ENCODE peak calls at places on chromosomes 3 and 15, in five cellular contexts. H is cardiac muscle cell, U is GM10248, Z is heart left ventricle, Q is neural crest cell. P is an unnamed sample.

GRCh38 chr3:94704467-94704866 is 641.6 kb downstream of the NSUN3 start:
- DNase-seq in Q (no peak), U (no peak), Z (no peak), H (no peak), P (no peak)

GRCh38 chr3:146374146-146374545 is 95.2 kb downstream of the PLSCR2 start:
- DNase-seq in H (peak), U (no peak), Z (no peak), Q (no peak), P (no peak)

GRCh38 chr3:98982336-98982735 is 80.8 kb upstream of the DCBLD2 start:
- DNase-seq in Q (no peak), H (no peak), U (no peak), Z (no peak), P (no peak)

GRCh38 chr3:156530969-156531368 is 23.9 kb downstream of the SSR3 start:
- DNase-seq in H (no peak), Z (no peak), U (no peak), Q (no peak), P (no peak)

GRCh38 chr15:101474233-101474632 is 15.3 kb downstream of the PCSK6 start:
- DNase-seq in Q (no peak), H (no peak), Z (no peak), U (no peak), P (no peak)

GRCh38 chr15:86735244-86736040 is 655.8 kb downstream of the AGBL1 start:
- DNase-seq in Q (no peak), Z (no peak), H (no peak), U (no peak), P (no peak)

GRCh38 chr15:76664895-76665294 is 240.2 kb downstream of the SCAPER start:
- DNase-seq in Z (no peak), Q (no peak), U (no peak), H (no peak), P (no peak)

GRCh38 chr3:5020262-5020722 is 41.1 kb downstream of the BHLHE40 start:
- DNase-seq in Z (no peak), H (no peak), U (no peak), Q (no peak), P (no peak)

GRCh38 chr3:141111364-141112150 is 60.4 kb downstream of the SPSB4 start:
- DNase-seq in H (no peak), Q (no peak), Z (no peak), U (no peak), P (no peak)

GRCh38 chr15:94075349-94075748 is 156.0 kb upstream of the MCTP2 start:
- DNase-seq in Z (peak), U (no peak), H (peak), Q (no peak), P (no peak)

GRCh38 chr3:29072626-29073025 is 208.2 kb upstream of the RBMS3 start:
- DNase-seq in U (no peak), Q (no peak), Z (no peak), H (no peak), P (no peak)

GRCh38 chr3:8380904-8381704 is 120.5 kb upstream of the LMCD1 start:
- DNase-seq in Z (no peak), H (no peak), U (no peak), Q (no peak), P (no peak)

GRCh38 chr15:101498731-101499480 is 9.4 kb upstream of the PCSK6 start:
- DNase-seq in H (no peak), Q (no peak), Z (no peak), U (peak), P (no peak)

GRCh38 chr15:60520825-60521368 is 42.0 kb upstream of the ICE2 start:
- DNase-seq in Z (peak), Q (peak), U (peak), H (peak), P (no peak)

GRCh38 chr3:11247362-11247761 is 24.8 kb upstream of the ATG7 start:
- DNase-seq in H (no peak), Q (no peak), Z (no peak), U (no peak), P (no peak)

GRCh38 chr3:14793126-14793857 is 25.5 kb upstream of the FGD5 start:
- DNase-seq in U (no peak), Q (no peak), H (no peak), Z (peak), P (no peak)

GRCh38 chr3:11794927-11795326 is 51.8 kb downstream of the TAMM41 start:
- DNase-seq in Z (no peak), U (no peak), H (no peak), Q (no peak), P (no peak)

GRCh38 chr3:128051459-128051836 is 789 bp upstream of the SEC61A1 start:
- DNase-seq in Q (no peak), U (no peak), Z (no peak), H (peak), P (no peak)

GRCh38 chr15:40276927-40277326 is 5.9 kb downstream of the ANKRD63 start:
- DNase-seq in Z (no peak), Q (no peak), H (no peak), U (no peak), P (no peak)

GRCh38 chr3:77602722-77603121 is 562.8 kb downstream of the ROBO2 start:
- DNase-seq in U (no peak), Z (no peak), H (no peak), Q (no peak), P (no peak)

GRCh38 chr3:55701997-55702396 is 214.9 kb upstream of the WNT5A start:
- DNase-seq in Q (no peak), U (no peak), Z (no peak), H (no peak), P (no peak)

GRCh38 chr15:42724276-42724675 is 12.7 kb downstream of the CDAN1 start:
- DNase-seq in U (peak), Z (no peak), H (no peak), Q (no peak), P (no peak)

GRCh38 chr15:41258706-41259471 is 27.8 kb downstream of the CHP1 start:
- DNase-seq in Z (no peak), Q (no peak), U (peak), H (peak), P (no peak)

GRCh38 chr3:42991369-42992315 is 12.5 kb downstream of the GASK1A start:
- DNase-seq in U (no peak), H (peak), Z (no peak), Q (peak), P (no peak)

GRCh38 chr15:101100593-101101442 is 151.0 kb downstream of the CHSY1 start:
- DNase-seq in H (no peak), Q (no peak), Z (no peak), U (no peak), P (no peak)

GRCh38 chr3:148227534-148227933 is 470.2 kb upstream of the AGTR1 start:
- DNase-seq in H (peak), Q (no peak), Z (no peak), U (no peak), P (no peak)

GRCh38 chr3:17949116-17949515 is 206.7 kb upstream of the TBC1D5 start:
- DNase-seq in H (no peak), U (no peak), Q (no peak), Z (no peak), P (no peak)

GRCh38 chr15:72155021-72155621 is 36.9 kb downstream of the SENP8 start:
- DNase-seq in Z (peak), Q (no peak), U (no peak), H (peak), P (no peak)

GRCh38 chr3:155581579-155581978 is 163.3 kb downstream of the PLCH1 start:
- DNase-seq in Z (no peak), H (no peak), Q (no peak), U (no peak), P (no peak)

GRCh38 chr3:19070325-19070724 is 78.0 kb upstream of the KCNH8 start:
- DNase-seq in Z (no peak), H (peak), U (no peak), Q (no peak), P (no peak)

GRCh38 chr3:28951773-28952556 is 328.9 kb upstream of the RBMS3 start:
- DNase-seq in Q (no peak), Z (no peak), H (no peak), U (no peak), P (no peak)

GRCh38 chr3:153756816-153757215 is 364.4 kb upstream of the ARHGEF26 start:
- DNase-seq in H (peak), Z (no peak), U (no peak), Q (no peak), P (no peak)

GRCh38 chr3:35486295-35486694 is 153.0 kb upstream of the ARPP21 start:
- DNase-seq in U (no peak), Z (no peak), Q (no peak), H (no peak), P (no peak)

GRCh38 chr3:123611077-123611476 is 26.2 kb upstream of the HACD2 start:
- DNase-seq in Z (no peak), H (no peak), Q (no peak), U (no peak), P (no peak)

GRCh38 chr15:83248151-83248851 is 36.2 kb downstream of the BNC1 start:
- DNase-seq in Z (peak), H (peak), U (peak), Q (peak), P (peak)

GRCh38 chr3:181727122-181728036 is 15.7 kb downstream of the SOX2 start:
- DNase-seq in Z (no peak), Q (no peak), U (no peak), H (no peak), P (peak)

GRCh38 chr3:181728470-181728869 is 16.7 kb downstream of the SOX2 start:
- DNase-seq in Q (no peak), U (no peak), H (no peak), Z (no peak), P (no peak)

GRCh38 chr3:181725830-181726229 is 14.1 kb downstream of the SOX2 start:
- DNase-seq in U (no peak), Z (no peak), Q (peak), H (no peak), P (no peak)

GRCh38 chr3:181725033-181725775 is 13.5 kb downstream of the SOX2 start:
- DNase-seq in U (no peak), Q (no peak), H (no peak), Z (no peak), P (peak)

DNA sequence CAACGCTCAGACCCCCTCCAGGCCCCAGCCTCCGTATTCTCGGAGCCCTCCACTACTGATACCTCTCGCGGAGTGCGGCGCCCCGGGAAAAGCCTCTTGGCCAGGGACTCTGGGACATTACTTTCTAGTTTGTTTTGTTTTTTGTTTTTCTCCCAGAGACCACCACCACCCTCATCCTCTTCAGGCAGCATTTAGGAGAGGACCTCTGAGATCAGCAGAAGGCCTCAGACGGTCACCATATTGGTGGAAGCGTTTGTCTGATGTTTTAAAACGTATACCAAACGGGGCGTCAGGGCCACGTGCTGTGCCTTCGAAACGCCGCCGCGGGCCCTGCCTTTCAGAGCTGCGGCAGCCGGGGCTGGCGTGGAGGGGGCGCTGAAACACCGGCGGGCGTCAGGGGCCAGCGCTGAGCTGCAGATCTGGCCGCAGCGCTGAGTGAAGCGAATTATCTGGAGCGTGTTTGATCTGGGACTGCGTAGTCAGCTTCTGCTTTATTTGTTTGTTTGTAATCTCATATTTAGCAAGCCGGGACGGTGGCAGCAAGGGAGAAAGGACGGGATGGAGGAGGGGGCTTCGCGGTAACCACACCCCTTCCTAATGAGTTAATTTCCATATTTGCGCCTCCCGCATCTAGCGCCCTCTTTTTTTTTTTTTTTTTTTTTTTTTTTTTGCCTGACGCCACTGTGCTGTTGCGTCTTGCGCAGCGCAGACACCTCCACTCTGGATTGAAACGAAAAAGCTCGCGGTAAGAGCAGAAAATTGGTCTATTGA is 14.8 kb downstream of the SOX2 start:
- DNase-seq in H (no peak), Z (no peak), U (no peak), Q (peak), P (peak)
- TF ChIP-seq CTCF in H (no peak), Z (no peak), U (peak), Q (peak), P (peak)

DNA sequence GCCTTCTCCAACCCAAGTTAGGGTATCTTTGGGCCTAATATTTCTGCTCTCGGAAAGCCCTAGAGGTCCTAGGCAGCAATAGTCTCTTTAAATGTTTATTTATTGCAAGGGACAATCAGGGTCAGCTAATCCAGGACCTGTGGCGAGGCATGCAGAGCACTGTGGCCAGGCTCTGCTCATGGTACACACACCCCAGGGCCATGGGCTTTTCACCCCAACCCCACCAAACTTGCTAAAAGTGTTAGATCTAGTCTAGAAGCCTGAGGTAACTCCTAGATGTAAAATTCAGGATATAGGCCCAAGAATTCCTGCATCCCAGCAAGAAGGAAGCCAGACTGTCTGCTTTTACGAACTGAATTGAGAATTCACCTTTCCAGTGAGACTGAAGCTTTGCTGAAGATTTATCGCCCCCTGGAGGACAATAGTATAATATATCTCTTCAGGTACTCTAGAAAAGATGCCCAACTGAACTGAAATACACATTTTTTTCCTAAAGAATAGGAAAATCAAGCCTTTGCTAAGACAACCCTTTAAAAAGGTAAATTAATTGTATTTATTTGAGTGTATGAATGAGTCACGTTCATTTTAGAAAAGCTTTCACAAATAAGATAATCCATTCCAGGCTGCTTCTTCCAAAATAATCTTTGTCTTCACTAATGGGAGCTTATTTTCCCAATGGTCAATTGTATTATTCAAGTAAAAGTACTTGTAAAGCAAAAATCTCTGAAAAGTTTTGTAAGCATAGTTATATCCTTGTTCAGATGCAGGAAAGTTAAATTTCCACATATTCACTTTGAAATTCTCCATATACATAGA is 89.8 kb downstream of the LRRC3B start:
- DNase-seq in Q (peak), U (peak), Z (no peak), H (peak), P (no peak)
- TF ChIP-seq CTCF in Q (peak), U (peak), Z (peak), H (peak), P (peak)

DNA sequence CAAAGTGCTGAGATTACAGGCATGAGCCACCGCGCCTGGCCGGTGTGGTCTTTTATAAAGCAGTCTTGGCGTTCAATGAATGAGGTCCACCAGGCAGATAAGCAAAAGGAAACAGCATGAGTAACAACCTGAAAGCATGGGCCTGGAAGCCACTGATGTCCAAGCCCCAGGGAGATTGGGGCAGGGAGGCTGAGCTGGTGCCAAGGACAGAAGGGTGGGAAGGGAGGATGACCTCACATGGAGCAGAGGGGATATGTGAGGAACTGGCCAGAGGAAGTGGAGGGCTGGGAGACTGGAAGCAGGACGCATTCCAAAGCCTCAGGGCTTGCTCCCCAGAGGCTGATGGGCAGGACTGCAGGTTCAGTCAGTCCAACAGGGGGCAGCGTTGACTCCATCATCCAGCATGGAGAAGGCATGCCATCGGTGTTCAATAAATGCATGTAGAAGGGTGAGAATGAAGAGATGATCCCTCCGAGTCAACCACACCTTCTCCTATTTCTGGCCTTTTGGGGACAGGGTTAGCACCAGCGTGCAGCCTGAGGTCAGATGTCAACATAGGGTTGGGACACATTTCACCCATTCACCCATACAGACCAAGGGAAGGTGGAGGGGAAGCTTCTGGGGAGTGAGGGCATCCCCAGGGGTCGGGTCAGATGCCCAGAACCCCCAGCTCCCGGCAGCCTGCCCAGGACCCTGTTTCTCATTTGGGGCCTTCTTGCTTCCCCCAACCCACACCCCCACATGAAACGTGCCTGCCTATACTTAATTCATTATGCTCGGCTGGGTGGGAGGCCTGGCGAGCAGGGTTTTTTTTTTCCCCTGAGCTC is 14.8 kb downstream of the MYL3 start:
- DNase-seq in Z (peak), H (peak), Q (peak), U (no peak), P (no peak)
- TF ChIP-seq CTCF in Z (peak), H (peak), Q (peak), U (peak), P (peak)

DNA sequence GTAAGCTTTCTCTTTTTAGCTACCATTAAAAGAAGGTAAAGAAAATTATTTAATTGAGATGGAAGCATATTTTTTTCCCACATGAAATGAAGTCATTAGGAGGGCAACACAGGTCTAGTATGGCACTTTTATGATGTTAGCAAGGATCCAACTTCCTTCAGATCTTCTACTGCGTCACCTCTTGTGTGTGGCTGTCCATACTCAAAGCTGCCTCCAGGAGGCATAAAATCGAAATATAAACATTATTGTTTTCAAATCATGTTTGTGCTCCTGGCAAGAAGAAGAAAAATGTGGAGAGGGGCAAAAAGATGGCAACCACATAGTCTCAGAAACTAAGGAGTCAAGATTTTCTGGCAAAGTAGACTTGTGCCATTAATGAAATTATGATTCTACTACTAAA is 791.7 kb upstream of the EPHA6 start:
- DNase-seq in H (no peak), U (no peak), Z (no peak), Q (no peak), P (no peak)
- TF ChIP-seq CTCF in H (no peak), U (no peak), Z (no peak), Q (peak), P (no peak)

DNA sequence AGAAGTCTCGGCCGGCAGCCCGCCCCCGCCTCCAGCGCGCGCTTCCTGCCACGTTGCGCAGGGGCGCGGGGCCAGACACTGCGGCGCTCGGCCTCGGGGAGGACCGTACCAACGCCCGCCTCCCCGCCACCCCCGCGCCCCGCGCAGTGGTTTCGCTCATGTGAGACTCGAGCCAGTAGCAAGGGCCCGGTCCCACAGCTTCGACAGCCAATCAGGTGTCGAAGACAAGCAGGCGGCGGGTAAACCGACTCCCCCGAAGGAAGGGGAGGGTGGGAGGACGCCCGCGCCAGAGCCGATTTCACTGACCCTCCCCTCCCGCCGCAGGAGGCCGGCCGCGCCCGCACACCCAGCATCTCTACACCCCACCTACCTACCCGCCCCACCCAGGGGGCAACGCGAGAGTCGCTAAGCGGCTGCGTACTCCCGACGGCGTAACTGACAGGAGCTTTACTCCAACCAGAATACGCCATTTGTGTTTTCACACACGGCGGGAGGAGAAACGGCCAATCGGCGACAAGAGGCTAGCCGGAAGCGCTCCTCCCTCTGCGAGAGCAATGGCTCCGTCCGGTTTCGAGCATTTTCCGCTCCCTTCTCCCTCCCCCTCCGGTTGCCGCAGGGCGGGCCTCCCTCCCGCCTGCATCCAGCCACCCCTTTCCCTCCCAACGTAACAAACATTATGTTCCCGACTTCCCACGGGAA is 634 bp upstream of the SETD5 start:
- DNase-seq in Z (peak), H (peak), U (peak), Q (peak), P (peak)
- TF ChIP-seq CTCF in Z (no peak), H (no peak), U (no peak), Q (no peak), P (no peak)

GRCh38 chr15:79432345-79433311 is 492 bp downstream of the MINAR1 start:
- DNase-seq in U (no peak), Z (no peak), H (peak), Q (peak), P (no peak)

GRCh38 chr15:79434361-79434760 is 2.2 kb downstream of the MINAR1 start:
- DNase-seq in Q (no peak), H (no peak), Z (no peak), U (no peak), P (no peak)

GRCh38 chr15:79433610-79434009 is 1.5 kb downstream of the MINAR1 start:
- DNase-seq in U (no peak), Q (no peak), H (no peak), Z (no peak), P (no peak)

GRCh38 chr15:79430901-79431635 is 1.1 kb upstream of the MINAR1 start:
- DNase-seq in U (no peak), H (peak), Q (no peak), Z (no peak), P (no peak)

GRCh38 chr15:79431636-79432344 is at the start of gene MINAR1:
- DNase-seq in Z (no peak), U (peak), H (peak), Q (peak), P (peak)
- TF ChIP-seq CTCF in Z (no peak), U (no peak), H (peak), Q (peak), P (peak)